ENCODE peak calls at places on chromosomes 16 and 17, in eight cellular contexts. X is HEK293T; M is hepatocyte; L is activated T-cell treated with anti-CD3 and anti-CD28 coated beads, Interleukin-2, amount 50 U/mL, for 72 hours; C is activated naive CD4-positive, alpha-beta T cell; H is EL; I is cardiac fibroblast; W is activated CD4-positive, alpha-beta T cell treated with anti-CD3 and anti-CD28 coated beads, Interleukin-2, amount 50 U/mL, for 24 hours. A is an unnamed sample.

GRCh38 chr16:86510465-86511261 is at the start of gene FOXF1:
- DNase-seq in X (no peak), M (no peak), L (no peak), C (no peak), H (peak), I (peak), W (no peak), A (no peak)

GRCh38 chr17:56908061-56908542 is 5.7 kb downstream of the TRIM25 start:
- DNase-seq in X (no peak), M (no peak), L (no peak), C (no peak), H (no peak), I (no peak), W (no peak), A (peak)

GRCh38 chr17:61583242-61583641 is 7.8 kb downstream of the NACA2 start:
- DNase-seq in X (peak), M (peak), L (no peak), C (no peak), H (peak), I (peak), W (no peak), A (peak)

GRCh38 chr17:78737332-78737731 is 44.7 kb downstream of the CYTH1 start:
- DNase-seq in X (no peak), M (peak), L (no peak), C (no peak), H (peak), I (no peak), W (no peak), A (peak)

GRCh38 chr17:81536299-81537290 is 8.4 kb downstream of the FSCN2 start:
- DNase-seq in X (no peak), M (no peak), L (no peak), C (no peak), H (no peak), I (no peak), W (no peak), A (no peak)

GRCh38 chr16:4511441-4512082 is 27.0 kb downstream of the CDIP1 start:
- DNase-seq in X (peak), M (peak), L (peak), C (no peak), H (peak), I (peak), W (no peak), A (peak)

GRCh38 chr17:58136669-58137279 is 11.4 kb upstream of the OR4D1 start:
- DNase-seq in X (peak), M (peak), L (no peak), C (no peak), H (no peak), I (no peak), W (no peak), A (no peak)

GRCh38 chr17:80608326-80608725 is 63.7 kb downstream of the RPTOR start:
- DNase-seq in X (no peak), M (no peak), L (no peak), C (no peak), H (no peak), I (no peak), W (no peak), A (no peak)

GRCh38 chr17:19411641-19412040 is 609 bp downstream of the RNF112 start:
- DNase-seq in X (no peak), M (no peak), L (no peak), C (no peak), H (no peak), I (no peak), W (no peak), A (no peak)

GRCh38 chr16:81207076-81207475 is 31.4 kb upstream of the BCO1 start:
- DNase-seq in X (no peak), M (no peak), L (no peak), C (no peak), H (no peak), I (peak), W (no peak), A (no peak)

GRCh38 chr17:56514264-56514663 is 79.2 kb upstream of the NOG start:
- DNase-seq in X (no peak), M (no peak), L (no peak), C (no peak), H (no peak), I (no peak), W (no peak), A (no peak)

GRCh38 chr17:80891096-80892018 is 100.3 kb upstream of the CHMP6 start:
- DNase-seq in X (peak), M (peak), L (peak), C (peak), H (peak), I (peak), W (peak), A (peak)

A was measured in HT1080.